ENCODE peak calls at places on chromosomes 1 and 21, in six cellular contexts. N is skeletal muscle cell; C is PC-3; I is CD8-positive, alpha-beta T cell; T is uterus; P is left lung. W is an unnamed sample.
A peak's percentile ranks its signal among the peaks of the same experiment; 100 is the strongest.

GRCh38 chr21:45322960-45323461 is 35.3 kb upstream of the POFUT2 start:
- DNase-seq in C (no peak), I (no peak), T (peak; percentile 80), P (no peak), N (no peak), W (peak; percentile 72)

GRCh38 chr21:18218331-18218730 is 26.3 kb upstream of the CHODL start:
- DNase-seq in C (no peak), N (no peak), I (no peak), T (no peak), P (no peak), W (no peak)

GRCh38 chr1:55040953-55041494 is 1.7 kb downstream of the PCSK9 start:
- DNase-seq in I (no peak), T (no peak), N (no peak), C (no peak), P (no peak), W (no peak)

GRCh38 chr1:202861420-202862121 is 27.4 kb downstream of the RABIF start:
- DNase-seq in C (peak; percentile 97), N (peak; percentile 49), I (no peak), T (peak; percentile 90), P (peak; percentile 98), W (peak; percentile 86)

GRCh38 chr1:93566227-93566626 is 115.4 kb downstream of the BCAR3 start:
- DNase-seq in I (no peak), N (no peak), P (no peak), T (no peak), C (no peak), W (no peak)

GRCh38 chr1:96973605-96974004 is 252.0 kb downstream of the PTBP2 start:
- DNase-seq in I (no peak), N (no peak), C (peak; percentile 79), P (no peak), T (no peak), W (no peak)

GRCh38 chr1:38839363-38839762 is 20.2 kb downstream of the RRAGC start:
- DNase-seq in P (no peak), I (no peak), C (no peak), N (no peak), T (no peak), W (no peak)

GRCh38 chr1:87508247-87508646 is 179.6 kb downstream of the LMO4 start:
- DNase-seq in I (no peak), T (no peak), P (no peak), C (no peak), N (peak; percentile 32), W (no peak)

GRCh38 chr1:74468982-74469603 is 43.3 kb downstream of the LRRC53 start:
- DNase-seq in I (no peak), C (peak; percentile 76), T (no peak), P (no peak), N (no peak), W (no peak)

GRCh38 chr1:16077430-16078245 is 4.2 kb upstream of the FAM131C start:
- DNase-seq in T (no peak), I (no peak), N (no peak), C (no peak), P (no peak), W (peak; percentile 21)

GRCh38 chr1:40743860-40744259 is 39.7 kb upstream of the KCNQ4 start:
- DNase-seq in C (no peak), P (no peak), T (no peak), I (no peak), N (no peak), W (no peak)

GRCh38 chr1:171081220-171081993 is 9.3 kb upstream of the FMO3 start:
- DNase-seq in P (no peak), N (peak; percentile 14), I (no peak), C (peak; percentile 62), T (no peak), W (no peak)

GRCh38 chr1:184150776-184151531 is 99.4 kb downstream of the TSEN15 start:
- DNase-seq in C (no peak), P (no peak), N (no peak), I (no peak), T (no peak), W (peak; percentile 27)

GRCh38 chr1:231523816-231524215 is 4.7 kb upstream of the TSNAX start:
- DNase-seq in I (no peak), C (no peak), T (no peak), N (no peak), P (no peak), W (no peak)

DNA sequence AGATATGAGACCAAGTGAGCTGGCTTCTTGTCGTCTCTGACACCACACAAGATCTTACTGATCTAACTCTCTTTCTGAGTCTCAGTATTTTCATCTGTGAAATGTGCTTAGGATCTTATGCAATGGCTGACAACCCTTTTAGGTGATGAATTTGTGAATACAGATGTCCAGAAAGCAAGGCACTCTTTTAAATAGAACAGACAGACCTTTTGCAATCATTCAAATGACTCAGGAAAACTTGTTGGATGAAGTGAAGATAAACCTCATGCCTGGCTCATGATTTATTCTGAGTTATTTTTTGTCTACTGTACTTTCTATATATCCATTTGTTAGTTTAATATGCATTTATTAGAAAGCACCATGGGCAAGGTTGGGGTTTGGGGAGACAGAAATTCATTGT is 411.3 kb downstream of the PTPRU start:
- DNase-seq in T (no peak), N (peak; percentile 1), P (no peak), I (no peak), C (peak; percentile 12), W (no peak)
- H3K4me3 ChIP-seq in T (no peak overlapping the region), N (no peak overlapping the region), P (no peak overlapping the region), I (no peak overlapping the region), C (no peak overlapping the region), W (no peak overlapping the region)

GRCh38 chr1:210250665-210250997 is 18.0 kb downstream of the SERTAD4 start:
- DNase-seq in P (no peak), N (no peak), C (peak; percentile 25), T (no peak), I (no peak), W (no peak)
- H3K4me3 ChIP-seq in P (no peak overlapping the region), N (no peak overlapping the region), C (peak overlapping the region; percentile 68), T (peak overlapping the region; percentile 25), I (no peak overlapping the region), W (peak overlapping the region; percentile 38)

GRCh38 chr1:20487236-20487590 is 1.2 kb upstream of the CAMK2N1 start:
- DNase-seq in N (no peak), C (no peak), T (no peak), I (no peak), P (no peak), W (no peak)
- H3K4me3 ChIP-seq in N (no peak overlapping the region), C (peak overlapping the region; percentile 88), T (no peak overlapping the region), I (no peak overlapping the region), P (no peak overlapping the region), W (peak overlapping the region; percentile 81)

GRCh38 chr1:942864-943533 is 16.1 kb downstream of the NOC2L start:
- DNase-seq in T (peak; percentile 89), P (no peak), C (no peak), N (peak; percentile 65), I (no peak), W (peak; percentile 66)

GRCh38 chr1:941027-941587 is 17.4 kb downstream of the SAMD11 start:
- DNase-seq in T (no peak), C (no peak), I (no peak), P (no peak), N (no peak), W (no peak)

GRCh38 chr1:940121-941026 is 16.7 kb downstream of the SAMD11 start:
- DNase-seq in P (peak; percentile 82), T (peak; percentile 90), I (no peak), N (peak; percentile 36), C (peak; percentile 40), W (peak; percentile 61)

GRCh38 chr1:942411-942821 is 16.6 kb downstream of the NOC2L start:
- DNase-seq in N (no peak), P (no peak), T (no peak), I (no peak), C (no peak), W (peak; percentile 58)

DNA sequence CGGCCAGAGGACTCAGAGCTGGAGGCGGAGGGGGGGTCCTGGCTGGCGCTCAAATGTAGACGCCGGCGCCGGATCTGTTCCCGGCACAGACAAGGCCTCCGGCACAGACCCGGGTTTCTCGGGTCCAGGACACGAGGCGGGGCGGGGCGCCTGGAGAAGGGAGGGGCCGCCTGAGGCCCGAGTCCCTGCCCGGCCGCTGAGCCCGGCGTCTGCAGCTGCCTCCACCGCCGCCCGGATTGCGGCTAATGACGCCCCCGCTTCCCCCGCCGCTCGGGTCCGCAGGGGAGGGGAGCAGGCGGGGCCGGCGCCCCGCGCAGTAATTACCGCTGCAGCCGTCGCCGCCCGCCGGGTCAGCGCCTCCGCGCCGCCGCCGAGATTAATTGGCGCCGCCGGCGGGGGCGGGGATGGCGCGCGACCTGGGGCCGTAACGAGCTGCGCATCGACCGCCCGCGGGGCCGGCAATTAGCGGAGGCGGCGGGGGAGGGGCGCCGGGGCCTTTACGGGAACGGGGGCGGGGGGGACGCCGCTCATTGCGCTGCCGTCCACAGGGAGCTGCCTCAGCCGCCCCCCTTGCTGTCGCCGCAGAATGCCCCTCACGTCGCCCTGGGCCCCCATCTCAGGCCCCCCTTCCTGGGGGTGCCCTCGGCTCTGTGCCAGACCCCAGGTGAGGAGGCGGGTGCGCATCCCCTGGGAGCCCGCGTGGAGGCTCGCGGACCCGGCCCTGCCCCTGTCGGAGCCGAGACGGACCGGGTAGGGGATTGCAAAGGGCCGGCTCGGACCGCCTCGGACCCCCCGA is 17.3 kb downstream of the NOC2L start:
- DNase-seq in N (peak; percentile 63), T (peak; percentile 93), I (no peak), C (peak; percentile 57), P (peak; percentile 88), W (peak; percentile 83)
- H3K4me3 ChIP-seq in N (peak overlapping the region; percentile 47), T (no peak overlapping the region), I (peak overlapping the region; percentile 33), C (peak overlapping the region; percentile 65), P (peak overlapping the region; percentile 20), W (peak overlapping the region; percentile 21)

GRCh38 chr1:166082601-166083000 is 84.2 kb downstream of the FAM78B start:
- DNase-seq in N (no peak), T (no peak), I (no peak), C (no peak), P (no peak), W (no peak)

GRCh38 chr1:166083887-166084286 is 82.9 kb downstream of the FAM78B start:
- DNase-seq in T (no peak), P (no peak), N (no peak), I (no peak), C (no peak), W (no peak)

GRCh38 chr1:166080965-166081870 is 85.6 kb downstream of the FAM78B start:
- DNase-seq in C (no peak), N (no peak), T (no peak), P (no peak), I (no peak), W (no peak)

GRCh38 chr1:166079276-166079675 is 87.5 kb downstream of the FAM78B start:
- DNase-seq in N (no peak), T (no peak), I (no peak), C (no peak), P (no peak), W (no peak)

DNA sequence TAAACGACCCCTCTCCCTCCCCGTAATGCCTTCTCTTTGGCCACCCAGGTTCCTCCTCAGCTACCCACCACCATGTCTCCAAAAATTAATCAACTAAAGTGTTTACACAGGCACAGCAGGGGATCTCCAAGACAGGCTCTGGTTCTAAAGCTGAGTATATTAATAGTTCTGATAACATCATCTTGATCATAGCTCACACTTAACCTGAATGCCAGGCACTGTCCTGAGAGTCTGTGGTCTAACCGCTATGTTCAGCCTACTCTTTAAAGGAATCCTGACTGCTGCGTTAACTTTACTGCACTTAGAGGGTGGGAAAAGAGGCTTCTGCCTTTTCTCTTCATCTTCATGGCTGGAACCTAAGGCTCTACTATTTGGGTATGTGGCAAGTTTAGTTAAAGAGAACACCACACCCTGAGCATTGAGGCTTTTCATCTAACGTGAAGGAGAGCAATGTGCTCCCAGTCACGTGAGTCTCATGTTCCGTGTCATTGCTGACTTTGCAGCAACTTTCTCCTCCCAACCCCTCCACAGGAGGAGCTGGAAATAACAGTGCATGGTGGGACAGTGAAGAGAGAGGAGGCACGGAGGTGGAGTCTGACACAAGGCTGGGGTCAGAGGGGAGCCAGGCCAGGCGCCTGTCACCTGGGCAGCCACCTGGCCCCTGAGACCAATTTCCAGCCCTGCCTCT is 86.4 kb downstream of the FAM78B start:
- DNase-seq in N (no peak), P (no peak), I (no peak), C (no peak), T (peak; percentile 18), W (no peak)
- H3K4me3 ChIP-seq in N (no peak overlapping the region), P (no peak overlapping the region), I (no peak overlapping the region), C (no peak overlapping the region), T (no peak overlapping the region), W (no peak overlapping the region)

GRCh38 chr1:6245086-6245868 is 1.3 kb downstream of the HES3 start:
- DNase-seq in T (peak; percentile 73), P (peak; percentile 92), I (peak; percentile 61), N (no peak), C (peak; percentile 96), W (peak; percentile 67)
- H3K4me3 ChIP-seq in T (no peak overlapping the region), P (no peak overlapping the region), I (no peak overlapping the region), N (peak overlapping the region; percentile 40), C (peak overlapping the region; percentile 68), W (no peak overlapping the region)